ENCODE peak calls at places on chromosomes 16 and 17, in five cellular contexts. One of them, this sample, is unnamed.

GRCh38 chr17:80443916-80444708 is 29.1 kb downstream of the ENDOV start:
- DNase-seq in tibial artery: no peak
- DNase-seq in A549: no peak
- DNase-seq in dorsolateral prefrontal cortex: no peak
- DNase-seq in H9: peak; percentile 65
- DNase-seq in this sample: no peak

GRCh38 chr16:4766875-4767628 is at the start of gene ZNF500:
- DNase-seq in tibial artery: peak; percentile 98
- DNase-seq in A549: peak; percentile 97
- DNase-seq in dorsolateral prefrontal cortex: peak; percentile 99
- DNase-seq in H9: peak; percentile 99
- DNase-seq in this sample: peak; percentile 99

GRCh38 chr17:66508896-66509843 is 206.8 kb downstream of the PRKCA start:
- DNase-seq in tibial artery: no peak
- DNase-seq in A549: peak; percentile 87
- DNase-seq in dorsolateral prefrontal cortex: no peak
- DNase-seq in H9: no peak
- DNase-seq in this sample: peak; percentile 64

GRCh38 chr16:28569968-28570752 is 16.4 kb downstream of the SGF29 start:
- DNase-seq in tibial artery: no peak
- DNase-seq in A549: no peak
- DNase-seq in dorsolateral prefrontal cortex: no peak
- DNase-seq in H9: no peak
- DNase-seq in this sample: no peak

GRCh38 chr16:50314665-50315064 is 48.3 kb downstream of the ADCY7 start:
- DNase-seq in tibial artery: no peak
- DNase-seq in A549: no peak
- DNase-seq in dorsolateral prefrontal cortex: no peak
- DNase-seq in H9: no peak
- DNase-seq in this sample: no peak

GRCh38 chr17:7851438-7852261 is 3.2 kb upstream of the TMEM88 start:
- DNase-seq in tibial artery: peak; percentile 79
- DNase-seq in A549: peak; percentile 78
- DNase-seq in dorsolateral prefrontal cortex: peak; percentile 86
- DNase-seq in H9: peak; percentile 98
- DNase-seq in this sample: peak; percentile 90

GRCh38 chr17:376936-377863 is 24.6 kb upstream of the RPH3AL start:
- DNase-seq in tibial artery: no peak
- DNase-seq in A549: no peak
- DNase-seq in dorsolateral prefrontal cortex: no peak
- DNase-seq in H9: no peak
- DNase-seq in this sample: no peak

GRCh38 chr17:27384261-27384701 is 72.0 kb upstream of the KSR1 start:
- DNase-seq in tibial artery: peak; percentile 71
- DNase-seq in A549: peak; percentile 44
- DNase-seq in dorsolateral prefrontal cortex: peak; percentile 66
- DNase-seq in H9: no peak
- DNase-seq in this sample: peak; percentile 70

GRCh38 chr17:81039854-81040758 is 5.2 kb downstream of the BAIAP2 start:
- DNase-seq in tibial artery: no peak
- DNase-seq in A549: no peak
- DNase-seq in dorsolateral prefrontal cortex: no peak
- DNase-seq in H9: no peak
- DNase-seq in this sample: no peak

GRCh38 chr17:51391992-51392654 is 131.8 kb downstream of the UTP18 start:
- DNase-seq in tibial artery: no peak
- DNase-seq in A549: no peak
- DNase-seq in dorsolateral prefrontal cortex: no peak
- DNase-seq in H9: peak; percentile 21
- DNase-seq in this sample: no peak

GRCh38 chr17:78568051-78568450 is 9.1 kb downstream of the DNAH17 start:
- DNase-seq in tibial artery: no peak
- DNase-seq in A549: no peak
- DNase-seq in dorsolateral prefrontal cortex: no peak
- DNase-seq in H9: no peak
- DNase-seq in this sample: no peak

GRCh38 chr16:69195371-69196029 is 8.5 kb downstream of the SNTB2 start:
- DNase-seq in tibial artery: no peak
- DNase-seq in A549: no peak
- DNase-seq in dorsolateral prefrontal cortex: peak; percentile 26
- DNase-seq in H9: no peak
- DNase-seq in this sample: no peak

GRCh38 chr16:74984194-74984669 is 691 bp downstream of the WDR59 start:
- DNase-seq in tibial artery: no peak
- DNase-seq in A549: peak; percentile 15
- DNase-seq in dorsolateral prefrontal cortex: peak; percentile 25
- DNase-seq in H9: no peak
- DNase-seq in this sample: no peak

GRCh38 chr16:25235991-25236390 is 19.2 kb downstream of the AQP8 start:
- DNase-seq in tibial artery: no peak
- DNase-seq in A549: no peak
- DNase-seq in dorsolateral prefrontal cortex: no peak
- DNase-seq in H9: no peak
- DNase-seq in this sample: no peak